ENCODE peak calls at places on chromosomes 1 and 21, in five cellular contexts. One of them, this sample, is unnamed.

GRCh38 chr1:116991918-116992317 is 9.6 kb upstream of the CD101 start:
- DNase-seq in GM12878: no peak
- DNase-seq in ovary: no peak
- DNase-seq in fibroblast of pulmonary artery: no peak
- DNase-seq in CD8-positive, alpha-beta T cell: no peak
- DNase-seq in this sample: no peak

GRCh38 chr1:60848583-60849188 is 233.7 kb upstream of the NFIA start:
- DNase-seq in GM12878: no peak
- DNase-seq in ovary: no peak
- DNase-seq in fibroblast of pulmonary artery: peak; percentile 75
- DNase-seq in CD8-positive, alpha-beta T cell: no peak
- DNase-seq in this sample: no peak

GRCh38 chr1:66271904-66272254 is 262.1 kb upstream of the SGIP1 start:
- DNase-seq in GM12878: no peak
- DNase-seq in ovary: peak; percentile 51
- DNase-seq in fibroblast of pulmonary artery: peak; percentile 67
- DNase-seq in CD8-positive, alpha-beta T cell: no peak
- DNase-seq in this sample: no peak

GRCh38 chr1:39733161-39733560 is 5.5 kb upstream of the PPIE start:
- DNase-seq in GM12878: no peak
- DNase-seq in ovary: no peak
- DNase-seq in fibroblast of pulmonary artery: no peak
- DNase-seq in CD8-positive, alpha-beta T cell: no peak
- DNase-seq in this sample: no peak

GRCh38 chr1:207024202-207025143 is 8.1 kb downstream of the C1orf116 start:
- DNase-seq in GM12878: no peak
- DNase-seq in ovary: no peak
- DNase-seq in fibroblast of pulmonary artery: peak; percentile 42
- DNase-seq in CD8-positive, alpha-beta T cell: no peak
- DNase-seq in this sample: no peak

GRCh38 chr1:209618756-209619420 is 33.3 kb downstream of the LAMB3 start:
- DNase-seq in GM12878: no peak
- DNase-seq in ovary: no peak
- DNase-seq in fibroblast of pulmonary artery: no peak
- DNase-seq in CD8-positive, alpha-beta T cell: no peak
- DNase-seq in this sample: no peak

GRCh38 chr1:25572708-25573590 is 29.5 kb downstream of the LDLRAP1 start:
- DNase-seq in GM12878: no peak
- DNase-seq in ovary: no peak
- DNase-seq in fibroblast of pulmonary artery: peak; percentile 57
- DNase-seq in CD8-positive, alpha-beta T cell: no peak
- DNase-seq in this sample: no peak

GRCh38 chr1:194338241-194338948 is 1152.0 kb upstream of the B3GALT2 start:
- DNase-seq in GM12878: no peak
- DNase-seq in ovary: no peak
- DNase-seq in fibroblast of pulmonary artery: no peak
- DNase-seq in CD8-positive, alpha-beta T cell: no peak
- DNase-seq in this sample: no peak

GRCh38 chr1:201461193-201461657 is 7.8 kb downstream of the PHLDA3 start:
- DNase-seq in GM12878: no peak
- DNase-seq in ovary: no peak
- DNase-seq in fibroblast of pulmonary artery: peak; percentile 96
- DNase-seq in CD8-positive, alpha-beta T cell: no peak
- DNase-seq in this sample: no peak

GRCh38 chr1:21638531-21639341 is 30.4 kb downstream of the RAP1GAP start:
- DNase-seq in GM12878: no peak
- DNase-seq in ovary: no peak
- DNase-seq in fibroblast of pulmonary artery: no peak
- DNase-seq in CD8-positive, alpha-beta T cell: no peak
- DNase-seq in this sample: no peak

GRCh38 chr1:97489834-97490233 is 431.0 kb downstream of the DPYD start:
- DNase-seq in GM12878: no peak
- DNase-seq in ovary: no peak
- DNase-seq in fibroblast of pulmonary artery: peak; percentile 84
- DNase-seq in CD8-positive, alpha-beta T cell: no peak
- DNase-seq in this sample: no peak

GRCh38 chr1:92091625-92092024 is 11.5 kb downstream of the BTBD8 start:
- DNase-seq in GM12878: no peak
- DNase-seq in ovary: no peak
- DNase-seq in fibroblast of pulmonary artery: no peak
- DNase-seq in CD8-positive, alpha-beta T cell: no peak
- DNase-seq in this sample: no peak

DNA sequence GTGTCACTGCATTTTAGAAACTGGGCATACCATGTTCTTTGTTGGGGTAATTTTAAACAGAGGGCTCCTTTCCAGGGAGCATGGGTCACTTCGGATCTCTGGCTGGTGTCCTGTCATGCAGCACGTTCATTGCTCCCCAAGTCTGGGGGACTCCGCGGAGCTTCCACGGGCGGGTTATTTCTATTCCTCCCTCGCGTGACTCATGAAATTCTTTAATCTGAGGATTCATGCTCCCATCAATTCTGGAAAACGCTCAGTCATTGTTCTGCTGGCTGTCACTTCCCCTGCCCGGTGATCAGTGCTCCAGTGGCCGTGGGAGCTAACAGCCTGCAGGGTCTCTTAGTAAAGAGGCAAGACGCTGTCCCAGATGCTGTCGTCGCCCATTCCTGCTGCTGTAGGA is 28.1 kb downstream of the CFAP74 start:
- DNase-seq in GM12878: no peak
- DNase-seq in ovary: no peak
- DNase-seq in fibroblast of pulmonary artery: no peak
- DNase-seq in CD8-positive, alpha-beta T cell: no peak
- DNase-seq in this sample: no peak
- TF ChIP-seq CTCF in GM12878: no peak
- TF ChIP-seq CTCF in ovary: no peak
- TF ChIP-seq CTCF in fibroblast of pulmonary artery: no peak
- TF ChIP-seq CTCF in CD8-positive, alpha-beta T cell: no peak
- TF ChIP-seq CTCF in this sample: no peak

DNA sequence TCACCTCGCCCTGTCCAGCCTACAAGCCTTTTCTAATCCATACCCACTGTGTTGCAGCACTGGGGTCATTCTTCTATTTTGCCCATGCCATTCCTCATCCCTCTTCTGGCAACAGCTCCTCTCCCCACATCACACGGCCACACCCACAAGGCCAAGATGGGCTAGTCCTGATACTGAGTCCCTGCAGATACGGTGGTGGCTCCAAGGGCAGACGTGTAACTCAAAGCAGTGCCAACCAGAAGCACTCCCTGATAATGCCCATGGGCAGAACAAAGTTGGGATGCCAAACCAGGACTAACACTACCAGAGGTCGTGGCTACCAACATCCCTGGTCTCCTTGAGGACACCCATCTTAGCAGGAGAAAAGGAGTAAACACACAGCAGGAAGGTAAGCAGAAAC is 64.8 kb downstream of the APP start:
- DNase-seq in GM12878: no peak
- DNase-seq in ovary: no peak
- DNase-seq in fibroblast of pulmonary artery: no peak
- DNase-seq in CD8-positive, alpha-beta T cell: no peak
- DNase-seq in this sample: no peak
- H3K4me3 ChIP-seq in GM12878: no peak overlapping the region
- H3K4me3 ChIP-seq in ovary: no peak overlapping the region
- H3K4me3 ChIP-seq in fibroblast of pulmonary artery: no peak overlapping the region
- H3K4me3 ChIP-seq in CD8-positive, alpha-beta T cell: no peak overlapping the region
- H3K4me3 ChIP-seq in this sample: no peak overlapping the region

GRCh38 chr1:11518791-11519628 is 40.1 kb downstream of the DISP3 start:
- DNase-seq in GM12878: no peak
- DNase-seq in ovary: no peak
- DNase-seq in fibroblast of pulmonary artery: no peak
- DNase-seq in CD8-positive, alpha-beta T cell: no peak
- DNase-seq in this sample: no peak

GRCh38 chr1:11515403-11516300 is 36.7 kb downstream of the DISP3 start:
- DNase-seq in GM12878: no peak
- DNase-seq in ovary: no peak
- DNase-seq in fibroblast of pulmonary artery: no peak
- DNase-seq in CD8-positive, alpha-beta T cell: no peak
- DNase-seq in this sample: no peak

GRCh38 chr1:11518016-11518670 is 39.2 kb downstream of the DISP3 start:
- DNase-seq in GM12878: no peak
- DNase-seq in ovary: no peak
- DNase-seq in fibroblast of pulmonary artery: no peak
- DNase-seq in CD8-positive, alpha-beta T cell: no peak
- DNase-seq in this sample: no peak

GRCh38 chr1:11519629-11520031 is 40.7 kb downstream of the DISP3 start:
- DNase-seq in GM12878: no peak
- DNase-seq in ovary: no peak
- DNase-seq in fibroblast of pulmonary artery: no peak
- DNase-seq in CD8-positive, alpha-beta T cell: no peak
- DNase-seq in this sample: no peak

DNA sequence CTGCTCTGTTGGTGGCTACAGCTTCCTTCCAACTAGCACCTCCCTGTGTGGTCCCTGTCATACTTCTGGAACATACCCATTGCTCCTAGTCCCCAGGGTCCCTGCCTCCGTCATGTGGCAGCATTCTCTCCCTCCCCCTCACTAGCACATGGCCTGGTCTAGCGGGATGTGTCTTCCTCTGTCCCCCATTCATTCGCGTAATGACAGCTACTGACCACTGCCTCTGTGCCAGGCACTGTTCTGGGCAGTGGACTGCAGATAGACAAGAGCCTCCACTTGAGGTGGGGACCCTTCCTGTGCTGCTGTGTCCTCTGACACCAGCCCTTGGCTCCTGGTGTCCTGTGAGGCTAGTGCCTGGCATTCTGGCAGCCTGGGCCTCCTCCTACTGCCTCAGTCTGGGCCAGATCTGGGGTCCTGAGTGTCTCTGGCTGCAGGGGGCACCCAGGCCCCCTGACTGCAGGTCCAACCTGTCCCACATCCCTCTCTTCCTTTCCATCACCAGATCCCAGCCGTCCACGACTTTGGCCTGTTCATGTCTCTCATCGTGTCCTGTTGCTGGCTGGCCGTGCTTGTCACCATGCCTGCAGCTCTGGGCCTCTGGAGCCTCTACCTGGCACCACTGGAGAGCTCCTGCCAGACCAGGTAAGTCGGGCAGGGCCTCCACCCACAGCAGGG is 38.1 kb downstream of the DISP3 start:
- DNase-seq in GM12878: no peak
- DNase-seq in ovary: no peak
- DNase-seq in fibroblast of pulmonary artery: no peak
- DNase-seq in CD8-positive, alpha-beta T cell: no peak
- DNase-seq in this sample: no peak
- TF ChIP-seq CTCF in GM12878: no peak
- TF ChIP-seq CTCF in ovary: no peak
- TF ChIP-seq CTCF in fibroblast of pulmonary artery: no peak
- TF ChIP-seq CTCF in CD8-positive, alpha-beta T cell: no peak
- TF ChIP-seq CTCF in this sample: no peak

GRCh38 chr1:180288894-180289293 is 58.8 kb downstream of the LHX4 start:
- DNase-seq in GM12878: no peak
- DNase-seq in ovary: no peak
- DNase-seq in fibroblast of pulmonary artery: no peak
- DNase-seq in CD8-positive, alpha-beta T cell: no peak
- DNase-seq in this sample: no peak

GRCh38 chr1:180288232-180288818 is 58.3 kb downstream of the LHX4 start:
- DNase-seq in GM12878: no peak
- DNase-seq in ovary: peak; percentile 44
- DNase-seq in fibroblast of pulmonary artery: no peak
- DNase-seq in CD8-positive, alpha-beta T cell: no peak
- DNase-seq in this sample: no peak

GRCh38 chr1:180294711-180295110 is 64.6 kb downstream of the LHX4 start:
- DNase-seq in GM12878: no peak
- DNase-seq in ovary: no peak
- DNase-seq in fibroblast of pulmonary artery: no peak
- DNase-seq in CD8-positive, alpha-beta T cell: no peak
- DNase-seq in this sample: no peak

GRCh38 chr1:180290265-180291001 is 60.4 kb downstream of the LHX4 start:
- DNase-seq in GM12878: no peak
- DNase-seq in ovary: no peak
- DNase-seq in fibroblast of pulmonary artery: no peak
- DNase-seq in CD8-positive, alpha-beta T cell: no peak
- DNase-seq in this sample: no peak

DNA sequence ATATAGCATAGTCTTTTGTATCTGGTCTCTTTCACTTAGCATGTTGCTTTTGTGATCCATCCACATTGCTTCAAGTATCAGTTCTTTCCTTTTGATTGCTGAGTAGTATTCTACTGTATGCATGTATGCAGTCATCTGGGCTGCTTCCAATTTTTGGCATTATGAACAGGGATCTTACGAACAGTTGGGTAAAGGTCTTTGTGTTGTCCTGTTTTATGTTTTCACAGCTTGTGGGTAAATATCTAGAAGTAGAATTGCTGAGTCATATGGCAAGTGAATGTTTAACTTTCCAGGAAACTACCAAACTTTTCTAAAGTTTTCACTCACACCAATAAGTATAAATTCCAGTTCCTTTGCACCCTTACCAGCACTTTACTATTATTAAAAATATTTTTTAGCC is 60.9 kb downstream of the LHX4 start:
- DNase-seq in GM12878: peak; percentile 48
- DNase-seq in ovary: no peak
- DNase-seq in fibroblast of pulmonary artery: peak; percentile 47
- DNase-seq in CD8-positive, alpha-beta T cell: no peak
- DNase-seq in this sample: no peak
- H3K4me3 ChIP-seq in GM12878: no peak overlapping the region
- H3K4me3 ChIP-seq in ovary: no peak overlapping the region
- H3K4me3 ChIP-seq in fibroblast of pulmonary artery: no peak overlapping the region
- H3K4me3 ChIP-seq in CD8-positive, alpha-beta T cell: no peak overlapping the region
- H3K4me3 ChIP-seq in this sample: no peak overlapping the region

GRCh38 chr1:167913895-167914502 is at the start of gene ADCY10:
- DNase-seq in GM12878: no peak
- DNase-seq in ovary: no peak
- DNase-seq in fibroblast of pulmonary artery: no peak
- DNase-seq in CD8-positive, alpha-beta T cell: no peak
- DNase-seq in this sample: no peak

GRCh38 chr1:167911413-167911812 is 2.5 kb downstream of the ADCY10 start:
- DNase-seq in GM12878: no peak
- DNase-seq in ovary: no peak
- DNase-seq in fibroblast of pulmonary artery: no peak
- DNase-seq in CD8-positive, alpha-beta T cell: no peak
- DNase-seq in this sample: no peak

GRCh38 chr1:167909691-167910180 is 4.2 kb downstream of the ADCY10 start:
- DNase-seq in GM12878: no peak
- DNase-seq in ovary: no peak
- DNase-seq in fibroblast of pulmonary artery: no peak
- DNase-seq in CD8-positive, alpha-beta T cell: no peak
- DNase-seq in this sample: no peak

GRCh38 chr1:167912294-167912693 is 1.6 kb downstream of the ADCY10 start:
- DNase-seq in GM12878: no peak
- DNase-seq in ovary: no peak
- DNase-seq in fibroblast of pulmonary artery: no peak
- DNase-seq in CD8-positive, alpha-beta T cell: no peak
- DNase-seq in this sample: no peak

GRCh38 chr1:167910530-167910929 is 3.4 kb downstream of the ADCY10 start:
- DNase-seq in GM12878: no peak
- DNase-seq in ovary: no peak
- DNase-seq in fibroblast of pulmonary artery: no peak
- DNase-seq in CD8-positive, alpha-beta T cell: no peak
- DNase-seq in this sample: no peak
- TF ChIP-seq CTCF in GM12878: no peak
- TF ChIP-seq CTCF in ovary: no peak
- TF ChIP-seq CTCF in fibroblast of pulmonary artery: no peak
- TF ChIP-seq CTCF in CD8-positive, alpha-beta T cell: no peak
- TF ChIP-seq CTCF in this sample: no peak

This sample was measured in GM12864.